ENCODE peak calls at places on chromosomes 4 and X, in six cellular contexts. U is T1000, K is T-helper 1 cell, M is hypothalamus, Y is testis, B is fibroblast of lung. A is an unnamed sample.

GRCh38 chr4:3296651-3297050 is 3.8 kb downstream of the RGS12 start:
- DNase-seq in U (no peak), K (no peak), M (no peak), Y (no peak), B (no peak), A (no peak)

GRCh38 chrX:39903343-39903742 is 194.4 kb downstream of the BCOR start:
- DNase-seq in U (no peak), K (peak), M (no peak), Y (no peak), B (peak), A (no peak)

GRCh38 chr4:40828661-40829060 is 78.9 kb downstream of the NSUN7 start:
- DNase-seq in U (no peak), K (no peak), M (no peak), Y (peak), B (no peak), A (no peak)

GRCh38 chrX:56784666-56785065 is 55.6 kb downstream of the NBDY start:
- DNase-seq in U (no peak), K (no peak), M (no peak), Y (no peak), B (no peak), A (no peak)

GRCh38 chr4:108272566-108272965 is 103.8 kb upstream of the LEF1 start:
- DNase-seq in U (no peak), K (no peak), M (no peak), Y (no peak), B (peak), A (no peak)

GRCh38 chr4:104393649-104394048 is 101.0 kb downstream of the CXXC4 start:
- DNase-seq in U (no peak), K (no peak), M (no peak), Y (no peak), B (no peak), A (no peak)

GRCh38 chr4:13988347-13989265 is 361.1 kb upstream of the BOD1L1 start:
- DNase-seq in U (peak), K (no peak), M (peak), Y (peak), B (peak), A (no peak)

GRCh38 chr4:37803348-37803973 is 23.0 kb upstream of the PGM2 start:
- DNase-seq in U (no peak), K (peak), M (no peak), Y (no peak), B (peak), A (peak)

GRCh38 chr4:136713140-136713539 is 819.2 kb downstream of the PCDH18 start:
- DNase-seq in U (no peak), K (no peak), M (no peak), Y (no peak), B (peak), A (peak)